ENCODE peak calls at places on chromosomes 16 and 17, in six cellular contexts. G is sigmoid colon, A is NB4, Q is dorsolateral prefrontal cortex, J is A549, U is fibroblast of lung. P is an unnamed sample.

GRCh38 chr16:1560153-1560552 is 26.7 kb downstream of the TMEM204 start:
- DNase-seq in G (peak), A (no peak), Q (no peak), J (no peak), U (no peak), P (no peak)

GRCh38 chr16:87808108-87808507 is 42.3 kb upstream of the KLHDC4 start:
- DNase-seq in G (no peak), A (no peak), Q (no peak), J (no peak), U (no peak), P (no peak)

GRCh38 chr17:63774141-63774981 is at the start of gene DDX42:
- DNase-seq in G (peak), A (no peak), Q (peak), J (peak), U (peak), P (no peak)

GRCh38 chr16:83005653-83006160 is 378.9 kb downstream of the CDH13 start:
- DNase-seq in G (no peak), A (no peak), Q (no peak), J (no peak), U (no peak), P (no peak)

GRCh38 chr16:8919089-8919933 is 37.2 kb downstream of the LITAFD start:
- DNase-seq in G (no peak), A (no peak), Q (no peak), J (no peak), U (no peak), P (no peak)

GRCh38 chr16:67645397-67646121 is 615 bp downstream of the CARMIL2 start:
- DNase-seq in G (no peak), A (no peak), Q (no peak), J (no peak), U (no peak), P (no peak)

GRCh38 chr17:17783121-17783824 is 53.5 kb downstream of the SREBF1 start:
- DNase-seq in G (no peak), A (peak), Q (no peak), J (no peak), U (peak), P (peak)

GRCh38 chr17:76716146-76716833 is 5.5 kb upstream of the MXRA7 start:
- DNase-seq in G (peak), A (peak), Q (peak), J (no peak), U (peak), P (no peak)

GRCh38 chr16:24409045-24409444 is 130.3 kb upstream of the RBBP6 start:
- DNase-seq in G (no peak), A (peak), Q (no peak), J (peak), U (no peak), P (peak)

GRCh38 chr17:29004081-29004692 is 1.6 kb downstream of the SEZ6 start:
- DNase-seq in G (no peak), A (peak), Q (no peak), J (no peak), U (peak), P (no peak)

GRCh38 chr17:16406742-16407674 is 8.4 kb upstream of the TRPV2 start:
- DNase-seq in G (no peak), A (no peak), Q (no peak), J (peak), U (no peak), P (peak)

GRCh38 chr16:28042856-28043255 is 20.7 kb downstream of the GSG1L start:
- DNase-seq in G (no peak), A (no peak), Q (no peak), J (no peak), U (peak), P (no peak)

GRCh38 chr16:10877472-10877946 is 507 bp downstream of the CIITA start:
- DNase-seq in G (no peak), A (no peak), Q (no peak), J (no peak), U (no peak), P (peak)

GRCh38 chr16:52283018-52283417 is 263.9 kb downstream of the TOX3 start:
- DNase-seq in G (no peak), A (no peak), Q (no peak), J (no peak), U (peak), P (no peak)

GRCh38 chr17:50834126-50834785 is 1.1 kb upstream of the WFIKKN2 start:
- DNase-seq in G (peak), A (no peak), Q (no peak), J (no peak), U (no peak), P (no peak)
- H3K4me3 ChIP-seq in G (peak), A (no peak), Q (no peak), J (no peak), U (no peak), P (no peak)

DNA sequence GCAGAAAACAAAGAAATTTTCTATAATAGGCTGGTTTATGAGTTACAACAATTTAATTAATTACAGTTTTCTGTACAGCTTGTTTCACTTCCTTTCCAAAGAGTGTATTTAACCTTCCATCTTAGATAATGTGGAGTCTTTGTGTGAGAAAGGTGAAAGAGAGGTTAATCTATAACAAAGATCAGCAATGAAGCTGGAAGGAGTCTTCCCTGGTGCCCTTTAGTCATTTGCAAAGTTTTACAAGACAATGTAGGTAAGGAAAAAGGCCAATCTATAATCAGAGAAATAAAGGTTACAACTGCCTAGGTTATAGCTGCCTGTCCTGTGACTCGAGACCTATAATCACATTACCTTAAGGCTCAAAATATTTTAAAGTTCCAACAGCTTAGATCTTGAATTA is 142.0 kb downstream of the ZNF18 start:
- DNase-seq in G (no peak), A (no peak), Q (no peak), J (no peak), U (no peak), P (no peak)
- TF ChIP-seq CTCF in G (no peak), A (no peak), Q (no peak), J (no peak), U (no peak), P (no peak)

GRCh38 chr17:78746263-78746948 is 35.7 kb downstream of the CYTH1 start:
- DNase-seq in G (no peak), A (peak), Q (no peak), J (no peak), U (no peak), P (no peak)

GRCh38 chr17:78748730-78749317 is 33.2 kb downstream of the CYTH1 start:
- DNase-seq in G (peak), A (peak), Q (no peak), J (no peak), U (peak), P (peak)

GRCh38 chr17:78746949-78747269 is 35.2 kb downstream of the CYTH1 start:
- DNase-seq in G (no peak), A (no peak), Q (no peak), J (no peak), U (no peak), P (no peak)

GRCh38 chr17:78747479-78747878 is 34.6 kb downstream of the CYTH1 start:
- DNase-seq in G (no peak), A (no peak), Q (no peak), J (no peak), U (no peak), P (no peak)

GRCh38 chr17:78748048-78748729 is 33.9 kb downstream of the CYTH1 start:
- DNase-seq in G (no peak), A (peak), Q (no peak), J (no peak), U (no peak), P (peak)
- H3K4me3 ChIP-seq in G (no peak), A (peak), Q (no peak), J (no peak), U (no peak), P (peak)

DNA sequence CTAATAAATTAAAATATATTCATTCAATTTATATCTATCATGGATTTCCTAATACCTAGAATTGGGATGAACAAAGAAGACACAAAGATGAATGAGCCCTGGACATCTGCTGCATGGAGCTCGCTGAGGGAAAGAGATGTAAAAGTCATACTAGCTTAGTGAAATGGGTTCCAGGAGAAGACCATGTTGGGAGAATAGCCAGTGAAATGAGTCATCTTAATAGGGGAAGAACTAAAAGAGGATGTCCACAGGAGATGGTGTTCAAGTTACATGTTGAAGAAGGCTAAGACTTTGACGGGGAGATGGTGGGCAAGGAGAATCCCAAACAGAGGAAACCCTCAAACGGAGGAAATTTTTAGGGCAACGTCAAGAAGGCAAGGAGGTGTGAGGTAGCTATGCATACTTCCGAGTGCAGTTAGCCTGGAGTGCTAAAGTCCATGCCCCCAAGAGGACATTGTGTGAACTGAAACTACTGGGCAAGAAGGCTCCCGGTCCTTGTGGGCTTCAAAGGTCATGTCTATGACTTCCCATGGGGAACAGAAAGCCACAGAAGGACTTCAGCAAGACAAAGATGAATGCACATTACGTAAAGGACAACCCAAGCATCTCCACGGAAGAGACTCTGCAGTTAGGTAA is 220.5 kb upstream of the CDH11 start:
- DNase-seq in G (no peak), A (peak), Q (no peak), J (no peak), U (no peak), P (no peak)
- TF ChIP-seq CTCF in G (no peak), A (peak), Q (no peak), J (no peak), U (no peak), P (no peak)

DNA sequence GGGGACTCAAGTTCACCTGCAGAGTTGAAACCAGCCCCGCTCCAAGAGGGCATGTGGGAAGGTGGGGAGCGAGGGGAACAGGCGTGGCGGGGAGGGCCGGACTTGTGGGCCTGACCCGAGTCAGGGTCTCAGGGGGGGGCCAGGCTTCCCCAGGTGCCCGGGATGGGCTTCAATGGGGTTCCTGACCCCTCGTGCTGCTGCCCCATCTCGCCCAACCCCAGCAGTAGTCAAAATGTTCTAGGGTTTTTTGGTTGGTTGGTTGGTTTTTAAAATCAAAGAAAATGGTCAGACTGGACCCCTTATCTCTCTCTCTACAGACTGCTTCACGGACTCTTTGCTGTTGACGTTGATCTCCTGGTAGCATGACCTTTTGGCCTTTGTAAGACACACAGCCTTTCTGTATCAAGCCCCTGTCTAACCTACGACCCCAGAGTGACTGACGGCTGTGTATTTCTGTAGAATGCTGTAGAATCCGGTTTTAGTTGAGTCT is 69.5 kb downstream of the AMFR start:
- DNase-seq in G (peak), A (no peak), Q (no peak), J (no peak), U (no peak), P (no peak)
- H3K4me3 ChIP-seq in G (peak), A (no peak), Q (no peak), J (no peak), U (no peak), P (peak)

GRCh38 chr17:10318540-10318939 is 54.3 kb downstream of the MYH13 start:
- DNase-seq in G (no peak), A (peak), Q (no peak), J (no peak), U (no peak), P (no peak)
- TF ChIP-seq CTCF in G (no peak), A (no peak), Q (no peak), J (no peak), U (no peak), P (no peak)

P was measured in GM12865.